ENCODE peak calls at places on chromosomes 1 and 21, in six cellular contexts. G is AG04449; J is hypothalamus; U is A549; Q is stimulated activated CD4-positive, alpha-beta T cell treated with anti-CD3 and anti-CD28 coated beads, Interleukin-2, amount 100 ng/mL, for 48 hours; Z is left lobe of liver. L is an unnamed sample.
A peak's percentile ranks its signal among the peaks of the same experiment; 100 is the strongest.

GRCh38 chr1:99595441-99595840 is 50.5 kb upstream of the PALMD start:
- DNase-seq in G (no peak), J (no peak), U (no peak), Z (no peak), Q (no peak), L (no peak)

GRCh38 chr1:34784751-34785221 is 3.8 kb downstream of the GJB3 start:
- DNase-seq in Q (no peak), J (no peak), G (no peak), Z (no peak), U (no peak), L (no peak)

GRCh38 chr1:25990702-25991395 is 7.0 kb downstream of the PAFAH2 start:
- DNase-seq in Q (no peak), U (no peak), G (no peak), Z (no peak), J (no peak), L (no peak)

GRCh38 chr1:36326499-36326898 is 3.1 kb upstream of the EVA1B start:
- DNase-seq in J (no peak), U (no peak), G (no peak), Q (no peak), Z (no peak), L (no peak)

GRCh38 chr1:248714248-248714647 is 11.7 kb upstream of the OR14I1 start:
- DNase-seq in J (no peak), G (no peak), Z (no peak), U (peak; percentile 14), Q (no peak), L (no peak)

GRCh38 chr1:242847390-242847993 is 323.0 kb upstream of the PLD5 start:
- DNase-seq in Q (no peak), G (no peak), J (no peak), Z (no peak), U (peak; percentile 16), L (peak; percentile 6)

GRCh38 chr1:63935553-63935952 is 161.7 kb downstream of the ROR1 start:
- DNase-seq in G (no peak), J (no peak), Q (no peak), Z (no peak), U (no peak), L (no peak)

GRCh38 chr1:11518016-11518670 is 39.2 kb downstream of the DISP3 start:
- DNase-seq in G (no peak), J (no peak), U (no peak), Q (no peak), Z (no peak), L (no peak)

GRCh38 chr1:23825762-23826522 is 713 bp upstream of the HMGCL start:
- DNase-seq in J (no peak), Q (no peak), G (no peak), Z (no peak), U (no peak), L (no peak)

GRCh38 chr1:100109554-100110066 is 23.1 kb downstream of the SASS6 start:
- DNase-seq in U (no peak), J (no peak), Z (no peak), Q (no peak), G (no peak), L (no peak)

GRCh38 chr1:30852026-30852425 is 56.5 kb downstream of the SDC3 start:
- DNase-seq in Z (peak; percentile 81), Q (no peak), G (no peak), J (no peak), U (peak; percentile 11), L (no peak)

GRCh38 chr1:64480999-64481772 is 11.3 kb downstream of the CACHD1 start:
- DNase-seq in J (no peak), Z (no peak), G (no peak), U (no peak), Q (no peak), L (no peak)

GRCh38 chr21:25949701-25950100 is 214.9 kb downstream of the GABPA start:
- DNase-seq in U (no peak), G (no peak), Q (no peak), Z (peak; percentile 62), J (no peak), L (no peak)

GRCh38 chr1:164771568-164772350 is 212.8 kb downstream of the PBX1 start:
- DNase-seq in Q (no peak), J (no peak), Z (no peak), U (peak; percentile 76), G (no peak), L (no peak)

GRCh38 chr1:231332761-231333160 is 4.9 kb downstream of the EXOC8 start:
- DNase-seq in Q (no peak), G (no peak), U (no peak), Z (no peak), J (no peak), L (no peak)

GRCh38 chr1:47402591-47402990 is 13.5 kb upstream of the FOXE3 start:
- DNase-seq in U (no peak), Q (no peak), Z (no peak), G (no peak), J (no peak), L (no peak)

GRCh38 chr1:115069186-115069585 is 20.1 kb downstream of the TSPAN2 start:
- DNase-seq in G (no peak), Q (no peak), J (no peak), Z (no peak), U (no peak), L (no peak)

GRCh38 chr1:65001238-65001792 is 35.0 kb upstream of the JAK1 start:
- DNase-seq in Q (peak; percentile 71), J (no peak), Z (peak; percentile 62), G (no peak), U (no peak), L (peak; percentile 32)

GRCh38 chr21:44767834-44768831 is 33.5 kb downstream of the UBE2G2 start:
- DNase-seq in J (no peak), G (no peak), Z (peak; percentile 35), U (no peak), Q (no peak), L (no peak)

GRCh38 chr1:110645962-110646735 is 28.6 kb downstream of the KCNA3 start:
- DNase-seq in Q (no peak), U (no peak), G (no peak), J (no peak), Z (no peak), L (no peak)

GRCh38 chr1:198672124-198672523 is 33.3 kb downstream of the PTPRC start:
- DNase-seq in Q (no peak), Z (no peak), U (peak; percentile 15), G (peak; percentile 51), J (no peak), L (no peak)

GRCh38 chr1:114152211-114153050 is 1.2 kb downstream of the SYT6 start:
- DNase-seq in J (no peak), U (peak; percentile 1), Z (peak; percentile 56), G (no peak), Q (no peak), L (peak; percentile 41)

GRCh38 chr1:23643668-23644554 is 47.7 kb upstream of the RPL11 start:
- DNase-seq in G (no peak), U (no peak), Q (no peak), Z (no peak), J (no peak), L (no peak)

GRCh38 chr1:71357708-71358107 is 276.9 kb upstream of the ZRANB2 start:
- DNase-seq in Q (no peak), U (no peak), G (no peak), Z (no peak), J (no peak), L (no peak)

GRCh38 chr1:228073061-228073869 is 9.2 kb upstream of the ARF1 start:
- DNase-seq in U (no peak), G (no peak), J (no peak), Q (no peak), Z (peak; percentile 34), L (no peak)

GRCh38 chr1:212607924-212608208 is 695 bp upstream of the ATF3 start:
- DNase-seq in U (no peak), G (no peak), Q (no peak), J (no peak), Z (no peak), L (peak; percentile 30)

GRCh38 chr1:8284167-8284566 is 33.7 kb upstream of the SLC45A1 start:
- DNase-seq in J (no peak), Q (no peak), U (no peak), G (no peak), Z (no peak), L (no peak)

GRCh38 chr1:210464519-210465039 is 135.9 kb downstream of the HHAT start:
- DNase-seq in J (no peak), Q (no peak), Z (no peak), U (peak; percentile 5), G (no peak), L (no peak)

GRCh38 chr1:202005958-202006357 is 4.4 kb upstream of the ELF3 start:
- DNase-seq in G (no peak), J (no peak), Q (no peak), U (peak; percentile 61), Z (no peak), L (no peak)

GRCh38 chr1:88217386-88217785 is 466.7 kb upstream of the PKN2 start:
- DNase-seq in U (no peak), J (no peak), Z (no peak), Q (no peak), G (no peak), L (no peak)

GRCh38 chr1:49106438-49106837 is 329.7 kb upstream of the BEND5 start:
- DNase-seq in J (no peak), U (peak; percentile 22), Z (no peak), Q (no peak), G (no peak), L (no peak)

GRCh38 chr1:228849011-228849541 is 113.8 kb downstream of the RHOU start:
- DNase-seq in Z (no peak), J (no peak), Q (no peak), G (no peak), U (no peak), L (no peak)

GRCh38 chr1:169132512-169133227 is 26.2 kb downstream of the ATP1B1 start:
- DNase-seq in U (no peak), J (no peak), Z (no peak), Q (no peak), G (no peak), L (no peak)

GRCh38 chr1:43199093-43199726 is 27.1 kb downstream of the CFAP57 start:
- DNase-seq in G (no peak), U (no peak), Z (no peak), J (no peak), Q (no peak), L (no peak)

GRCh38 chr1:41726899-41727748 is 191.6 kb downstream of the HIVEP3 start:
- DNase-seq in Q (no peak), U (no peak), J (peak; percentile 16), G (no peak), Z (no peak), L (no peak)

L was measured in neural crest cell.